ENCODE peak calls at places on chromosomes 2 and 18, in nine cellular contexts. N, W, P, V, O, T, X, L and S are unnamed samples.

GRCh38 chr18:47724186-47724975 is 206.1 kb downstream of the SMAD2 start:
- DNase-seq in N (no peak), W (no peak), P (no peak), V (no peak), O (no peak), T (no peak), X (no peak), L (no peak), S (no peak)

GRCh38 chr2:69380072-69380917 is 6.7 kb downstream of the GFPT1 start:
- DNase-seq in N (no peak), W (no peak), P (peak; percentile 53), V (no peak), O (no peak), T (no peak), X (no peak), L (peak; percentile 87), S (peak; percentile 14)

GRCh38 chr2:10885479-10885863 is 26.3 kb upstream of the KCNF1 start:
- DNase-seq in N (no peak), W (no peak), P (no peak), V (no peak), O (no peak), T (no peak), X (no peak), L (no peak), S (no peak)

GRCh38 chr2:99940963-99941362 is 201.4 kb downstream of the AFF3 start:
- DNase-seq in N (peak; percentile 42), W (no peak), P (no peak), V (no peak), O (no peak), T (peak; percentile 89), X (no peak), L (no peak), S (peak; percentile 30)

GRCh38 chr2:228131833-228132232 is 49.7 kb downstream of the SPHKAP start:
- DNase-seq in N (no peak), W (no peak), P (no peak), V (no peak), O (no peak), T (no peak), X (no peak), L (no peak), S (no peak)

GRCh38 chr2:223465793-223466192 is 136.4 kb downstream of the SCG2 start:
- DNase-seq in N (peak; percentile 99), W (no peak), P (peak; percentile 72), V (peak; percentile 19), O (peak; percentile 23), T (peak; percentile 98), X (no peak), L (peak; percentile 73), S (peak; percentile 98)

GRCh38 chr2:235116885-235117492 is 165.2 kb downstream of the SH3BP4 start:
- DNase-seq in N (peak; percentile 69), W (no peak), P (peak; percentile 58), V (no peak), O (no peak), T (peak; percentile 29), X (no peak), L (no peak), S (peak; percentile 53)

GRCh38 chr2:20638646-20639430 is 12.1 kb downstream of the HS1BP3 start:
- DNase-seq in N (no peak), W (no peak), P (no peak), V (no peak), O (no peak), T (no peak), X (no peak), L (no peak), S (no peak)

GRCh38 chr2:10709290-10709939 is 12.0 kb upstream of the ATP6V1C2 start:
- DNase-seq in N (no peak), W (peak; percentile 24), P (peak; percentile 60), V (no peak), O (no peak), T (no peak), X (no peak), L (no peak), S (no peak)

GRCh38 chr2:40716879-40717278 is 265.0 kb upstream of the SLC8A1 start:
- DNase-seq in N (peak; percentile 59), W (no peak), P (peak; percentile 49), V (no peak), O (no peak), T (peak; percentile 87), X (no peak), L (no peak), S (peak; percentile 89)

GRCh38 chr2:1233280-1233679 is 180.0 kb upstream of the TPO start:
- DNase-seq in N (no peak), W (no peak), P (no peak), V (no peak), O (no peak), T (no peak), X (no peak), L (peak; percentile 80), S (no peak)

GRCh38 chr2:1234731-1235308 is 178.4 kb upstream of the TPO start:
- DNase-seq in N (peak; percentile 38), W (no peak), P (no peak), V (no peak), O (no peak), T (no peak), X (no peak), L (peak; percentile 45), S (no peak)

GRCh38 chr2:1238571-1239138 is 174.6 kb upstream of the TPO start:
- DNase-seq in N (no peak), W (no peak), P (no peak), V (no peak), O (no peak), T (no peak), X (no peak), L (no peak), S (no peak)

GRCh38 chr2:1236596-1236995 is 176.7 kb upstream of the TPO start:
- DNase-seq in N (no peak), W (no peak), P (no peak), V (no peak), O (no peak), T (no peak), X (no peak), L (no peak), S (no peak)

DNA sequence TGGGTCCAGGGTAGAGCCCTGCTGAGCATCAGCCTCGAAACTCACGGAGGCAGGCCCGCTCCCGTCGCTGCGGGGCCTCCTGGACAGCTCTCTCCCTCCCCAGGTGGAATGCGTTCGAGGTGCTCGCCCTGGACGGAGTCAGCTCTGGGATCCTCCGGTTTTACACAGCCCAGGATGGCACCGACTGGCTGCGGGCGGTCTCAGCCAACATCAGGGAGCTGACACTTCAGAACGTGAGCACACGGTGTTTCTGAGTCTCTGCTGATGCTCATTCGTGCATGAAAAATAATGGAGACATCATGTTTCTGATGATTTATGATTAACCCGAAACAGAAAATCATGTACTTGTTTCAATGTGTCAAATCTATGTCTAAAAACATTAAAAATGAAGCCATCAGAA is 175.5 kb upstream of the TPO start:
- DNase-seq in N (no peak), W (no peak), P (no peak), V (no peak), O (no peak), T (no peak), X (no peak), L (no peak), S (no peak)
- H3K4me3 ChIP-seq in N (no peak overlapping the region), W (no peak overlapping the region), P (no peak overlapping the region), V (no peak overlapping the region), O (no peak overlapping the region), T (no peak overlapping the region), X (no peak overlapping the region), L (no peak overlapping the region), S (no peak overlapping the region)

GRCh38 chr18:8982416-8983183 is 119.9 kb upstream of the NDUFV2 start:
- DNase-seq in N (peak; percentile 73), W (peak; percentile 51), P (peak; percentile 83), V (peak; percentile 19), O (peak; percentile 52), T (peak; percentile 84), X (no peak), L (no peak), S (peak; percentile 98)
- TF ChIP-seq CTCF in N (peak; percentile 15), W (peak; percentile 58), P (peak; percentile 73), V (no peak), O (peak; percentile 72), T (peak; percentile 46), X (no peak), L (peak; percentile 40), S (peak; percentile 68)

DNA sequence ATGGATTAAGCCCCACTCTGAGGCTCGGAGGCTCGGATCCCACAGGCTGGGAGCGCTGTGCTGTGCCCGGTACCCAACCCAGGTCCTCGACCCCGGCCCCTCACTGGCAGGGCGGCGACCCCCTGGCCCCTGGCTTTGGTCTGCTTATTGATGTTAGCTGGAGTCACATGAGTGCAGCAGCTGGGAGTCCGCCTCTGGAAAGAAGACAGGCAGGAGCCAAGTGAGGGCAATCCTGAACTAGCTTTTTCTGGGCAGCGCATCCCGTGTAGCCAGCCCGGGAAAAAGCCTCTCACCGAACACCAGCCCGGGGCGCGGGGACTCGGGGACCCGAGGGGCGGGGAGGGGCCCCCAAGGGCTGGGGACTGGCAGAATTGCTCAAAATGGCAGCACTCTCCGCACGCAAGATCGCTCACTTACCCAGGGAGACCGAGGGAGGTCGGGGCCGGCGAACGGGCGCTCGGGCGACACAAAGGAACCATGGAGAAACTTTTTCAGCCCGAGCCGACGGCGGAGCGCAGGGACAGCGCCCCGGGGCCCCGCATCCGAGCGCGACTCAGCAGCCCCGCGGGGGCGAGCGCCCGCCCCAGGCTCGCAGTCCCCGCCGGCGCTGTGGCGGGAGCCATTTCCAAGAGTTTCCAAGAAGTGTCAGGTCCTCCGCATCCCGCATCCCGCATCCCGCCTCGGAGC is 566 bp downstream of the TMEM200C start:
- DNase-seq in N (peak; percentile 12), W (no peak), P (no peak), V (no peak), O (no peak), T (peak; percentile 2), X (no peak), L (peak; percentile 63), S (no peak)
- H3K4me3 ChIP-seq in N (peak overlapping the region; percentile 74), W (no peak overlapping the region), P (peak overlapping the region; percentile 45), V (peak overlapping the region; percentile 33), O (peak overlapping the region; percentile 27), T (peak overlapping the region; percentile 54), X (peak overlapping the region; percentile 49), L (peak overlapping the region; percentile 39), S (no peak overlapping the region)

GRCh38 chr18:71784777-71785176 is 759.4 kb downstream of the CBLN2 start:
- DNase-seq in N (no peak), W (peak; percentile 14), P (peak; percentile 2), V (no peak), O (no peak), T (no peak), X (no peak), L (no peak), S (no peak)
- TF ChIP-seq CTCF in N (no peak), W (peak; percentile 64), P (no peak), V (peak; percentile 9), O (no peak), T (peak; percentile 44), X (no peak), L (peak; percentile 11), S (no peak)

GRCh38 chr18:37742436-37742835 is 176.8 kb upstream of the CELF4 start:
- DNase-seq in N (no peak), W (no peak), P (no peak), V (no peak), O (no peak), T (no peak), X (no peak), L (no peak), S (no peak)

DNA sequence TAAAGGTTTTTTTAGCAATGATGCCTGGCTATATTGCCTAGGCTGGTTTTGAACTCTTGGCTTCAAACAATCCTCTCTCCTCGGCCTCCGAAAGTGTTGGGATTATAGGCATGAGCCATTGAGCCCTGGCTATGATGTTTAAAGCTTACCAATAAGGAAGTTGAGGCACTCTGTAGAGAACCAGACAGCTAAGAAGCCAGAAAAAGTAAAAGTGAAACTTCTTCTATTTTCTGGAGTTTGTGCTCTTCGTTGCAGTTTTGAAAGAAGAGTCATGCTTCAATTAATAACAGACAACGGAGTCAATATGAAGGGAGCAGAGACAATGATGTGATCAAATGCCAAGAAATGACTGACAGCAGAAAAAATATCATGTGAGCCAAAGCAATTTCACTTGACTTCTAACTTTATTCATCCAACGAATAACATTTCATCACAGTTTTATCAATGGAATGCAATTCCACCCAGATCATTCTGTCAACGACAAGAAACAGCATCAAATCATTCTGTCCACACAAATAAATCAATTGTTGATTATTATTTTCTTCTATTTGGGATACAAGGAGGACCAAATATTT is 175.5 kb upstream of the CELF4 start:
- DNase-seq in N (no peak), W (no peak), P (no peak), V (no peak), O (no peak), T (no peak), X (no peak), L (no peak), S (no peak)
- H3K4me3 ChIP-seq in N (no peak overlapping the region), W (no peak overlapping the region), P (no peak overlapping the region), V (no peak overlapping the region), O (no peak overlapping the region), T (no peak overlapping the region), X (no peak overlapping the region), L (no peak overlapping the region), S (no peak overlapping the region)